ENCODE peak calls at places on chromosomes 13 and 19, in four cellular contexts. I, A, K and L are unnamed samples.

GRCh38 chr19:6769006-6769637 is 1.9 kb upstream of the SH2D3A start:
- DNase-seq in I (no peak), A (no peak), K (no peak), L (no peak)

GRCh38 chr13:105817011-105817410 is 718.5 kb downstream of the EFNB2 start:
- DNase-seq in I (no peak), A (no peak), K (no peak), L (no peak)

GRCh38 chr19:18002347-18002850 is 5.6 kb upstream of the ARRDC2 start:
- DNase-seq in I (no peak), A (no peak), K (no peak), L (peak)

GRCh38 chr19:869245-870177 is 10.0 kb downstream of the CFD start:
- DNase-seq in I (no peak), A (peak), K (peak), L (no peak)

GRCh38 chr13:84630486-84630885 is 748.2 kb upstream of the SLITRK1 start:
- DNase-seq in I (no peak), A (no peak), K (no peak), L (no peak)

GRCh38 chr19:41411094-41411493 is 13.5 kb downstream of the BCKDHA start:
- DNase-seq in I (no peak), A (no peak), K (no peak), L (no peak)

GRCh38 chr19:44570984-44571684 is 41.7 kb upstream of the CEACAM20 start:
- DNase-seq in I (peak), A (peak), K (peak), L (peak)

GRCh38 chr19:48991823-48992570 is 1.1 kb downstream of the GYS1 start:
- DNase-seq in I (no peak), A (peak), K (peak), L (no peak)

GRCh38 chr13:97490702-97491307 is 56.8 kb downstream of the RAP2A start:
- DNase-seq in I (no peak), A (no peak), K (no peak), L (no peak)

GRCh38 chr19:3459322-3459881 is 20.9 kb downstream of the SMIM24 start:
- DNase-seq in I (no peak), A (peak), K (no peak), L (no peak)

GRCh38 chr19:18657590-18658365 is 20.9 kb downstream of the KLHL26 start:
- DNase-seq in I (no peak), A (peak), K (peak), L (no peak)

GRCh38 chr13:69970521-69970920 is 137.1 kb upstream of the ATXN8OS start:
- DNase-seq in I (no peak), A (no peak), K (no peak), L (peak)

GRCh38 chr19:43555185-43555770 is 20.0 kb downstream of the XRCC1 start:
- DNase-seq in I (peak), A (no peak), K (peak), L (peak)

GRCh38 chr13:25708268-25708667 is 336.5 kb downstream of the ATP8A2 start:
- DNase-seq in I (no peak), A (no peak), K (no peak), L (no peak)

GRCh38 chr13:76300688-76301087 is 585.5 kb downstream of the KCTD12 start:
- DNase-seq in I (no peak), A (no peak), K (no peak), L (no peak)

GRCh38 chr13:110714798-110715394 is 1.4 kb downstream of the ING1 start:
- DNase-seq in I (peak), A (no peak), K (no peak), L (peak)

GRCh38 chr19:39136225-39136940 is 10.8 kb downstream of the PAK4 start:
- DNase-seq in I (no peak), A (no peak), K (no peak), L (no peak)

GRCh38 chr13:107234315-107234714 is 666.4 kb upstream of the ARGLU1 start:
- DNase-seq in I (no peak), A (no peak), K (no peak), L (no peak)

GRCh38 chr19:30387311-30388115 is 15.3 kb downstream of the ZNF536 start:
- DNase-seq in I (no peak), A (no peak), K (no peak), L (no peak)